ENCODE peak calls at places on chromosomes 16 and 17, in seven cellular contexts. Y, I, K, T, X, D and F are unnamed samples.

GRCh38 chr17:46935658-46936266 is 12.8 kb downstream of the GOSR2 start:
- DNase-seq in D (no peak), Y (no peak), X (no peak), K (no peak), T (peak; percentile 25), I (no peak), F (no peak)

GRCh38 chr17:35212668-35213067 is 18.5 kb upstream of the SLC35G3 start:
- DNase-seq in X (no peak), D (no peak), I (no peak), K (no peak), Y (no peak), T (no peak), F (no peak)

GRCh38 chr16:59633996-59634579 is 900.0 kb upstream of the GOT2 start:
- DNase-seq in Y (no peak), T (peak; percentile 86), K (no peak), D (no peak), X (peak; percentile 83), I (peak; percentile 38), F (no peak)

GRCh38 chr17:79160980-79161621 is 86.5 kb downstream of the ENGASE start:
- DNase-seq in K (no peak), Y (no peak), X (no peak), I (no peak), D (no peak), T (no peak), F (peak; percentile 43)

GRCh38 chr16:57532251-57532625 is 4.1 kb downstream of the CCDC102A start:
- DNase-seq in K (peak; percentile 40), D (no peak), T (no peak), X (no peak), I (no peak), Y (no peak), F (no peak)

GRCh38 chr16:50281391-50282009 is 15.1 kb downstream of the ADCY7 start:
- DNase-seq in Y (no peak), I (no peak), D (no peak), T (no peak), K (no peak), X (no peak), F (no peak)

GRCh38 chr17:61007980-61008379 is 330.3 kb downstream of the BCAS3 start:
- DNase-seq in I (no peak), X (no peak), Y (no peak), D (no peak), K (no peak), T (no peak), F (no peak)

GRCh38 chr17:1746975-1747543 is 4.4 kb downstream of the SERPINF2 start:
- DNase-seq in D (no peak), T (no peak), I (no peak), Y (no peak), K (peak; percentile 94), X (no peak), F (no peak)

GRCh38 chr17:34121311-34121710 is 133.8 kb upstream of the CCL2 start:
- DNase-seq in I (no peak), Y (no peak), D (no peak), X (no peak), K (no peak), T (no peak), F (no peak)

DNA sequence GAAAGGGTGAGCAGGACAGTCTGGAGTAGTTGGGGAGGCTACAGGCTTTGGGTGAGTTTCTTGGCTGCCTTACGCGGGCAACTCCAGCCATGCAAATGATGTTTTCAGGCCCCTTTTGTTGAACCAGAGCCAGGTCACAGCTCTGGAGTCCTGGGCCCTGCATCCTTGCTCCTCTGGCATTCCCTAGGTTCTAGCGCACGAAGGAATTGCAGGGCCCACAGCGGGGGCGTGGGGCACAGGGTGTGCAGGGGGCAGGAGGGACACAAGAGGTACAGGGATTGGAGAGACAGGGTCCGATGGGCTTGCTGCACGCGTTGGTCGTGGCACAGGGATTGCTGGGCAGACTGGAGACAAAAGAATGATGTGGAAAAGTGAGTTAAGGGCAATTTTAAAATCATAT is 3.6 kb downstream of the KRT31 start:
- DNase-seq in Y (no peak), X (no peak), D (no peak), K (no peak), T (no peak), I (no peak), F (no peak)
- H3K27ac ChIP-seq in Y (no peak overlapping the region), X (no peak overlapping the region), D (no peak overlapping the region), K (no peak overlapping the region), T (no peak overlapping the region), I (no peak overlapping the region), F (no peak overlapping the region)

DNA sequence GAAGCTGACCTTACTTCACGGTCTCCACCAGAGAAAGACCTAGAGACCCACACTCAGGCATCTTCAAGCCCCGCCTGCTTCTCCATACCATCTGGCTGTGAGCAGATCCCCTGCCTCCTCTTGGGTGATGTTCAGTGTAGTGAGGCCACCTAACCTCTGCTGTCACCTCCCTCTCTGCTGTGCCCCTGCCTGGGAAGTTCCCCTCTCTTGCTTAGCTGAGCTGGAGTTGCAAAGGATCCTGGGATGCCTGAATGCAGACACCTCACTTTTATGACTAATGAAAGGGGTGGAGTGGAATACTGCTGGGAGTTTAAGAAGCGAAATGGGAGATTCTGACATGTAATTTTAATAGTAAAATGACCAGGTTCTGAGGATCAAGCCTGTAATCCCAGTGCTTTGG is 5.8 kb downstream of the IRX3 start:
- DNase-seq in K (no peak), D (no peak), T (no peak), Y (peak; percentile 13), I (no peak), X (no peak), F (no peak)
- H3K27me3 ChIP-seq in K (peaks cover 35% of the 10 kb centered on the region), D (no peaks in the 10 kb centered on the region), T (peaks cover 13% of the 10 kb centered on the region), Y (no peaks in the 10 kb centered on the region), I (peaks cover 53% of the 10 kb centered on the region), X (peaks cover 66% of the 10 kb centered on the region), F (no peaks in the 10 kb centered on the region)

GRCh38 chr17:57355090-57355859 is 99.0 kb downstream of the MSI2 start:
- DNase-seq in I (no peak), T (peak; percentile 42), X (no peak), D (no peak), Y (no peak), K (no peak), F (no peak)
- H3K4me3 ChIP-seq in I (no peak overlapping the region), T (no peak overlapping the region), X (no peak overlapping the region), D (no peak overlapping the region), Y (no peak overlapping the region), K (no peak overlapping the region), F (no peak overlapping the region)

DNA sequence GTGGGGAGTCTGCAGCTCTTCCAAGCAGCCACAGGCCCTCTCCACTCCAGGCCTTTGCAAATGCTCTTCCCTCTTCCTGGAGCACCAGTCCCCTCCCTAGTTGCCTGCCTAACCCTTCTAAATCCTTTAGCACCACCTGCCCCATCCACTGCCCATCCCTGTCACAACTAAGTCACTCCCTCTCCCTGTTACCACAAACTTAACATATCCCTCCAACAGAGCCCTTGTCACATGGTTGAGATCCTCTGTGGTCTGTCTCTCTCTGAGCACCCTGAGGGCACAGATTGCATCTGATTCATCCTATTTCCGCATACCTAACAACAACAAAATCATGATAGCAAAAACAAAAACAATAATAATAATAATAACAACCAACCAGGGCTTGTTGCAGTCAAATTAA is 11.0 kb upstream of the BEAN1 start:
- DNase-seq in Y (no peak), K (no peak), I (no peak), D (no peak), T (no peak), X (no peak), F (no peak)
- H3K27ac ChIP-seq in Y (no peak overlapping the region), K (no peak overlapping the region), I (no peak overlapping the region), D (peak overlapping the region; percentile 71), T (no peak overlapping the region), X (no peak overlapping the region), F (no peak overlapping the region)

GRCh38 chr17:48612456-48612853 is 1.6 kb upstream of the HOXB7 start:
- DNase-seq in K (no peak), D (no peak), I (no peak), X (peak; percentile 54), Y (no peak), T (no peak), F (no peak)
- H3K27me3 ChIP-seq in K (peaks cover 95% of the 10 kb centered on the region), D (no peaks in the 10 kb centered on the region), I (peaks cover 39% of the 10 kb centered on the region), X (peaks cover 23% of the 10 kb centered on the region), Y (no peaks in the 10 kb centered on the region), T (peaks cover 85% of the 10 kb centered on the region), F (peaks cover 28% of the 10 kb centered on the region)

GRCh38 chr16:30558789-30559377 is 709 bp upstream of the ZNF764 start:
- DNase-seq in D (no peak), K (no peak), Y (no peak), I (no peak), T (no peak), X (no peak), F (no peak)
- H3K4me3 ChIP-seq in D (peak overlapping the region; percentile 45), K (peak overlapping the region; percentile 91), Y (peak overlapping the region; percentile 36), I (peak overlapping the region; percentile 50), T (peak overlapping the region; percentile 78), X (peak overlapping the region; percentile 44), F (peak overlapping the region; percentile 92)

DNA sequence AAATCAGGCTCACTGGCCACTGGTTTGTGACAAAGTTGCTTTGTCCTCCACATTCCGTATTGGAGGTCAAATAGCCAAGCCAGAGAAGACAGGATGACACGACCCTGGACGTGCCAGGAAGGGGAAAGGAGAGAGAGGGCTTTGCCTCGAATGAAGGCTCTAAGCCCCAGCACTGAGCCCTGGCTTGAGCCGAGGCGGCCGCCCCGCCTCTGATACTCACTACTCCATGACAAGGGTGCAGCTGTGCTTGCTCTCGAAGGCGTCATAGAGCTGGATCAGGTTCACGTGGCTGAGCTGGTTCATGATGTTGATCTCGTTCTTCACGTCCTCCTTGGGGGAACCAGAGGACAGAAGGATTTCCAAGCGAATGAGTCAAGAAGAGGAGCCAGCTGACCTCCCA is 19.3 kb downstream of the MYLK3 start:
- DNase-seq in T (no peak), X (no peak), Y (no peak), K (no peak), I (no peak), D (no peak), F (no peak)
- H3K27ac ChIP-seq in T (no peak overlapping the region), X (no peak overlapping the region), Y (no peak overlapping the region), K (no peak overlapping the region), I (no peak overlapping the region), D (no peak overlapping the region), F (no peak overlapping the region)

GRCh38 chr17:80510772-80511171 is 33.9 kb upstream of the RPTOR start:
- DNase-seq in T (no peak), D (no peak), Y (no peak), X (no peak), K (no peak), I (no peak), F (no peak)
- H3K27me3 ChIP-seq in T (peaks cover 5% of the 10 kb centered on the region), D (peaks cover 19% of the 10 kb centered on the region), Y (peaks cover 22% of the 10 kb centered on the region), X (no peaks in the 10 kb centered on the region), K (peaks cover 4% of the 10 kb centered on the region), I (peaks cover 3% of the 10 kb centered on the region), F (no peaks in the 10 kb centered on the region)

GRCh38 chr17:58321571-58322525 is 6.7 kb downstream of the TSPOAP1 start:
- DNase-seq in I (no peak), X (no peak), K (peak; percentile 52), D (no peak), Y (no peak), T (no peak), F (no peak)

GRCh38 chr17:58324409-58325288 is 3.9 kb downstream of the TSPOAP1 start:
- DNase-seq in D (peak; percentile 37), Y (no peak), T (no peak), I (no peak), K (peak; percentile 85), X (peak; percentile 18), F (no peak)

GRCh38 chr17:58325289-58325726 is 3.3 kb downstream of the TSPOAP1 start:
- DNase-seq in Y (no peak), D (no peak), T (no peak), K (no peak), I (no peak), X (no peak), F (no peak)

GRCh38 chr17:58322581-58323419 is 5.8 kb downstream of the TSPOAP1 start:
- DNase-seq in K (peak; percentile 59), D (no peak), I (no peak), T (no peak), Y (no peak), X (no peak), F (no peak)

GRCh38 chr17:58323420-58324408 is 4.9 kb downstream of the TSPOAP1 start:
- DNase-seq in D (no peak), X (no peak), Y (no peak), I (no peak), K (no peak), T (no peak), F (no peak)
- H3K4me3 ChIP-seq in D (no peak overlapping the region), X (peak overlapping the region; percentile 62), Y (no peak overlapping the region), I (peak overlapping the region; percentile 52), K (peak overlapping the region; percentile 71), T (peak overlapping the region; percentile 17), F (no peak overlapping the region)